ENCODE peak calls at places on chromosome 10, in four cellular contexts. W, D, T and X are unnamed samples. For H3K4me1, the result is how much of the 10 kb centered on the place peaks cover.

GRCh38 chr10:23197416-23197861 is 5.3 kb downstream of the PTF1A start:
- DNase-seq in T (no peak), W (no peak), D (peak), X (peak)

GRCh38 chr10:4242561-4243035 is 457.6 kb upstream of the KLF6 start:
- DNase-seq in T (peak), D (peak), W (peak), X (peak)

GRCh38 chr10:31887850-31888249 is 40.8 kb downstream of the ARHGAP12 start:
- DNase-seq in D (no peak), W (no peak), T (no peak), X (no peak)

GRCh38 chr10:69876931-69877330 is 75.2 kb downstream of the COL13A1 start:
- DNase-seq in T (no peak), W (no peak), D (no peak), X (no peak)

GRCh38 chr10:132469197-132469942 is 68.2 kb upstream of the INPP5A start:
- DNase-seq in D (no peak), T (no peak), W (no peak), X (no peak)

GRCh38 chr10:24363070-24363469 is 154.1 kb downstream of the KIAA1217 start:
- DNase-seq in T (peak), D (no peak), W (no peak), X (no peak)

GRCh38 chr10:7365029-7365750 is 45.6 kb downstream of the SFMBT2 start:
- DNase-seq in D (no peak), W (no peak), T (no peak), X (peak)

GRCh38 chr10:74799840-74800239 is 26.6 kb upstream of the KAT6B start:
- DNase-seq in W (no peak), D (no peak), T (peak), X (no peak)

GRCh38 chr10:125692932-125693847 is 10.2 kb upstream of the TEX36 start:
- DNase-seq in W (no peak), T (no peak), D (no peak), X (no peak)

GRCh38 chr10:59708816-59709471 is 706 bp downstream of the SLC16A9 start:
- DNase-seq in W (no peak), D (peak), T (peak), X (no peak)

GRCh38 chr10:1687190-1687589 is 50.1 kb downstream of the ADARB2 start:
- DNase-seq in D (no peak), W (no peak), T (no peak), X (no peak)

GRCh38 chr10:58641095-58641531 is 128.4 kb downstream of the BICC1 start:
- DNase-seq in D (peak), T (peak), W (peak), X (peak)

GRCh38 chr10:114911052-114911697 is 26.8 kb upstream of the TRUB1 start:
- DNase-seq in W (no peak), D (peak), T (no peak), X (no peak)

GRCh38 chr10:132524443-132525285 is 12.9 kb upstream of the INPP5A start:
- DNase-seq in T (no peak), W (no peak), D (no peak), X (no peak)

GRCh38 chr10:3924344-3924743 is 139.3 kb upstream of the KLF6 start:
- DNase-seq in T (peak), W (no peak), D (no peak), X (no peak)

GRCh38 chr10:16886032-16886431 is 68.8 kb upstream of the RSU1 start:
- DNase-seq in D (no peak), T (no peak), W (no peak), X (peak)

GRCh38 chr10:21172774-21173432 is 275.8 kb upstream of the NEBL start:
- DNase-seq in D (peak), T (peak), W (no peak), X (peak)

GRCh38 chr10:103265712-103266329 is 11.1 kb upstream of the INA start:
- DNase-seq in T (peak), W (peak), D (peak), X (peak)

GRCh38 chr10:9684186-9684585 is 1333.5 kb upstream of the CELF2 start:
- DNase-seq in W (no peak), T (no peak), D (no peak), X (no peak)

GRCh38 chr10:79581044-79581443 is 20.8 kb upstream of the SFTPA2 start:
- DNase-seq in T (no peak), W (no peak), D (no peak), X (no peak)

GRCh38 chr10:93437000-93437945 is 44.9 kb downstream of the MYOF start:
- DNase-seq in T (peak), D (peak), W (peak), X (peak)

GRCh38 chr10:132702601-132703304 is 83.2 kb downstream of the NKX6-2 start:
- DNase-seq in W (no peak), D (no peak), T (no peak), X (no peak)

GRCh38 chr10:90859321-90859751 is 1.5 kb upstream of the HTR7 start:
- DNase-seq in T (peak), D (no peak), W (peak), X (no peak)

GRCh38 chr10:33524966-33525365 is 190.5 kb upstream of the NRP1 start:
- DNase-seq in T (no peak), D (no peak), W (no peak), X (no peak)

GRCh38 chr10:109899578-109900355 is 23.5 kb downstream of the XPNPEP1 start:
- DNase-seq in T (peak), D (no peak), W (no peak), X (no peak)

GRCh38 chr10:63630928-63631685 is 109.9 kb downstream of the REEP3 start:
- DNase-seq in W (no peak), T (peak), D (no peak), X (no peak)

GRCh38 chr10:3261921-3262320 is 89.3 kb upstream of the PITRM1 start:
- DNase-seq in D (no peak), W (no peak), T (no peak), X (no peak)

GRCh38 chr10:119989966-119990365 is 97.4 kb downstream of the SEC23IP start:
- DNase-seq in W (no peak), T (no peak), D (no peak), X (no peak)

GRCh38 chr10:109902992-109903947 is 20.0 kb downstream of the XPNPEP1 start:
- DNase-seq in W (no peak), T (no peak), D (no peak), X (peak)

GRCh38 chr10:623039-623438 is 66.4 kb downstream of the DIP2C start:
- DNase-seq in D (no peak), W (no peak), T (no peak), X (no peak)

GRCh38 chr10:61860964-61861758 is 40.3 kb upstream of the ARID5B start:
- DNase-seq in D (no peak), T (no peak), W (no peak), X (no peak)
- H3K27ac ChIP-seq in D (no peak), T (no peak), W (no peak), X (no peak)

GRCh38 chr10:115949282-115949844 is 323.6 kb downstream of the GFRA1 start:
- DNase-seq in D (no peak), W (no peak), T (no peak), X (no peak)

GRCh38 chr10:115953203-115953602 is 319.8 kb downstream of the GFRA1 start:
- DNase-seq in T (no peak), W (no peak), D (no peak), X (no peak)

GRCh38 chr10:115948415-115948814 is 324.6 kb downstream of the GFRA1 start:
- DNase-seq in W (no peak), D (peak), T (peak), X (no peak)

GRCh38 chr10:115951242-115951641 is 321.8 kb downstream of the GFRA1 start:
- DNase-seq in W (no peak), D (no peak), T (no peak), X (no peak)

GRCh38 chr10:115950320-115950719 is 322.7 kb downstream of the GFRA1 start:
- DNase-seq in D (no peak), W (no peak), T (peak), X (no peak)
- H3K4me1 ChIP-seq in D (under half), W (under half), T (under half), X (under half)

DNA sequence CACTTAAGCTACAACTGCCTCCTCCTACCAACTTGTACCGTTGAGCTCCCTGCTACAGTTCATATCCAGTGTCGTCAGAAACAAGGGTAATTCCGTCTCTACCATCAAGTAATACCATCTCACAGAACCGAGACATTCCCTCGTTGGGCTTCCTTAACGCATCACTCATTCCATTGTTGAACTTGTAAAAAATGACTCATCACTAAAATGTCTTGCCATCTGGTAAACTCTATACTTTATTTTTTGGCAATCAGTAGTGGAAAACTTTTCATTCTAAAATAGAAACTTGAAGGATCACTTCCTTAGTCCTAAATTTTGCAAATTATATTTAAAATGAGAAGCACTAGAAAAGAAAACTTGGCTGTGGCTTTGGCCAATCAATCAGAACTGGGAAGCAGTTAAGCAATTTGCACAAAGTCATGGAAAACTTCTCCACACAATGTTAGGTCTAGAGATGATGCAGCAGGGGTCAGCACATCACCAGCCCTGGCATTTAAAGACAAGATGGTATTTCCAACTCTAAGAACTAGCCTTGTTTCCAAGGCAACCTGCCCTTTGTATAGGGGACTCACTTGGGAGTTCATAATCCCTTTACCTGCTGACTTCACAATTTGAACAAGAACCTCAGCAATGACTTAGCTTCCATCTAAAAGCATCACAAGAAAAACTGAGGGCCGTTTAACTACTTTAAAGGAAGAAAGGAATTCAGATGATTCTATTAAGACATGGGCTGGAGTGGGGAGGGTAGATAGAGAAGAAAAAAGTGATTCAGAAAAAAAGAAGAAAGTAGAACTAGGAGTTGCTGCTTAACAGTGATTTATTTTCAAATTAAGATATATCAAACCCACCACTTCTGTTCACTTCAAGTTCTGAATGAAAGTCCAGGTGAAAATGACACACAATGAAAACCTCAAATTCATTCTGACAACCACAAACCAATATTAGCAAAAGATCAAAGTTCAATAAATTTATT is 288.1 kb downstream of the PARD3 start:
- DNase-seq in W (peak), D (peak), T (peak), X (no peak)
- H3K27ac ChIP-seq in W (peak), D (no peak), T (no peak), X (peak)

DNA sequence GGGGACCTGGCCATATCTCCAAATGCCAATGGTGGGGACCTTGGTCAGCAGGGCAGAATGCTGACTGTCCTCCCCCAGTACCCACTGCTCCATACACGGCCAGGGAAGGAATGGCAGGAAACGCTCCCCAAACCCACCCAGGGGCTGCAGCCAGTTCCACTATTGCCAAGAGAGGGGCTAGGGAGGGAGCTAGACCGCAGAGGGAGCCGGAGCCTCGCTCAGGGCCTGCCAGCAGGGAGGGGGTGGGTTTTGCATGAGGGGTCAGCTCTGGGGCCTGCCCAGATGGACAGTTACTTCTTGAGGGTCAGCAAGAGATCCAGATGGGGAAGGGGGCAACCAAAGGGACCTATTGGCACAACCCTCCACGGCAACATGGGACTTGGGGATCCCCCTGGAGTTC is 12.8 kb downstream of the FGF8 start:
- DNase-seq in T (no peak), D (no peak), W (no peak), X (no peak)
- H3K4me1 ChIP-seq in T (under half), D (under half), W (under half), X (under half)

GRCh38 chr10:14564268-14564744 is 210.4 kb downstream of the FAM107B start:
- DNase-seq in W (no peak), T (no peak), D (no peak), X (no peak)
- H3K27ac ChIP-seq in W (no peak), T (no peak), D (no peak), X (no peak)

GRCh38 chr10:85992324-85992723 is 374.3 kb downstream of the GRID1 start:
- DNase-seq in D (no peak), T (no peak), W (no peak), X (no peak)
- H3K4me1 ChIP-seq in D (under half), T (under half), W (under half), X (under half)